ENCODE peak calls at places on chromosomes 6 and 20, in eight cellular contexts. M, P, B, A, F, V, L and G are unnamed samples.

GRCh38 chr6:92468066-92468465 is 951.3 kb downstream of the EPHA7 start:
- DNase-seq in F (no peak), A (no peak), L (no peak), M (no peak), V (no peak), B (no peak), P (no peak), G (no peak)

GRCh38 chr6:27294409-27294808 is 17.7 kb downstream of the POM121L2 start:
- DNase-seq in L (no peak), A (no peak), F (no peak), V (no peak), P (no peak), M (peak), B (no peak), G (no peak)

GRCh38 chr6:66897576-66897975 is 1190.5 kb upstream of the EYS start:
- DNase-seq in B (peak), A (no peak), L (no peak), V (no peak), M (no peak), F (no peak), P (no peak), G (no peak)

GRCh38 chr20:51661609-51662178 is 106.5 kb downstream of the ATP9A start:
- DNase-seq in A (no peak), M (no peak), B (peak), V (no peak), L (peak), P (no peak), F (no peak), G (no peak)

GRCh38 chr6:26170181-26170580 is 83.0 kb downstream of the HFE start:
- DNase-seq in L (no peak), V (no peak), M (no peak), A (no peak), P (no peak), B (no peak), F (no peak), G (no peak)

GRCh38 chr6:75098709-75099108 is 107.1 kb downstream of the COL12A1 start:
- DNase-seq in A (no peak), V (peak), L (peak), M (no peak), B (peak), F (peak), P (no peak), G (peak)

GRCh38 chr6:142946924-142947701 is 2.1 kb upstream of the HIVEP2 start:
- DNase-seq in M (peak), B (peak), A (peak), V (no peak), P (peak), L (peak), F (no peak), G (peak)

GRCh38 chr6:85643530-85644373 is 1.1 kb upstream of the SYNCRIP start:
- DNase-seq in A (peak), V (peak), M (peak), L (peak), F (peak), P (peak), B (peak), G (peak)

GRCh38 chr6:158262755-158263154 is 49.5 kb upstream of the TULP4 start:
- DNase-seq in L (no peak), F (no peak), B (no peak), P (no peak), A (no peak), V (no peak), M (no peak), G (no peak)

GRCh38 chr6:158259845-158260244 is 52.4 kb upstream of the TULP4 start:
- DNase-seq in F (no peak), B (no peak), M (no peak), A (no peak), V (no peak), P (no peak), L (no peak), G (no peak)

GRCh38 chr6:158262082-158262481 is 50.2 kb upstream of the TULP4 start:
- DNase-seq in F (no peak), M (no peak), V (no peak), P (no peak), A (no peak), L (no peak), B (no peak), G (no peak)

GRCh38 chr6:158266131-158266530 is 46.1 kb upstream of the TULP4 start:
- DNase-seq in F (no peak), P (no peak), V (no peak), B (no peak), L (no peak), M (no peak), A (no peak), G (no peak)

DNA sequence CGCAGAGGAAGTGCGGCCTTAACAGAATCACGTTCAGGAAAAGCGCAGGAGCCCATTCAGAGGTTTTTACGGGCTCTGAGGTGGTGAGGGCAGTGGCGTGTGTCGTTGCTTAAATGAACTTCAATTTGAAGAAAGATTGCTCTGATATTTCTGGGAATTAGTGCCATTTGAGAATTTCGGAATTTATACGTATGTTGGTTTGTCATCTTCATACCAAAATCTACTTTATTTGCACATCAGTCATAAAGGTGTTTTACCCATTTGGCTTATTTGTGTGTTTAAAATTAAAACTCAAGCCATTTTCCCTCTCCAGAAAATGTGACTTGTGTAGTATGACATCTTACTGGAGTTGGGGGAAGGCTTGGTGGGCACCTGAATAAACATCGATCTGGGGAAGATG is 48.1 kb upstream of the TULP4 start:
- DNase-seq in L (no peak), M (no peak), B (no peak), F (no peak), V (no peak), A (no peak), P (no peak), G (no peak)
- TF ChIP-seq CTCF in L (no peak), M (no peak), B (no peak), F (no peak), V (no peak), A (no peak), P (no peak), G (no peak)

GRCh38 chr6:125790403-125791150 is at the start of gene NCOA7:
- DNase-seq in A (peak), V (no peak), M (peak), L (peak), F (no peak), B (peak), P (peak), G (peak)
- TF ChIP-seq CTCF in A (no peak), V (no peak), M (no peak), L (no peak), F (no peak), B (no peak), P (no peak), G (no peak)

GRCh38 chr6:14146459-14147096 is 29.0 kb downstream of the CD83 start:
- DNase-seq in P (no peak), F (no peak), L (no peak), A (peak), M (no peak), B (no peak), V (no peak), G (no peak)
- TF ChIP-seq CTCF in P (no peak), F (no peak), L (no peak), A (no peak), M (no peak), B (no peak), V (no peak), G (no peak)

GRCh38 chr6:21587925-21588811 is 5.4 kb upstream of the SOX4 start:
- DNase-seq in F (no peak), P (peak), B (peak), M (peak), A (peak), V (no peak), L (peak), G (peak)

GRCh38 chr6:21586760-21587181 is 6.8 kb upstream of the SOX4 start:
- DNase-seq in P (no peak), A (no peak), V (no peak), L (no peak), B (no peak), F (no peak), M (no peak), G (no peak)

GRCh38 chr6:21588812-21589811 is 4.4 kb upstream of the SOX4 start:
- DNase-seq in L (peak), F (no peak), A (peak), V (peak), M (peak), P (peak), B (peak), G (peak)

GRCh38 chr6:21586300-21586699 is 7.3 kb upstream of the SOX4 start:
- DNase-seq in M (no peak), L (no peak), V (no peak), F (no peak), B (no peak), A (no peak), P (no peak), G (no peak)

DNA sequence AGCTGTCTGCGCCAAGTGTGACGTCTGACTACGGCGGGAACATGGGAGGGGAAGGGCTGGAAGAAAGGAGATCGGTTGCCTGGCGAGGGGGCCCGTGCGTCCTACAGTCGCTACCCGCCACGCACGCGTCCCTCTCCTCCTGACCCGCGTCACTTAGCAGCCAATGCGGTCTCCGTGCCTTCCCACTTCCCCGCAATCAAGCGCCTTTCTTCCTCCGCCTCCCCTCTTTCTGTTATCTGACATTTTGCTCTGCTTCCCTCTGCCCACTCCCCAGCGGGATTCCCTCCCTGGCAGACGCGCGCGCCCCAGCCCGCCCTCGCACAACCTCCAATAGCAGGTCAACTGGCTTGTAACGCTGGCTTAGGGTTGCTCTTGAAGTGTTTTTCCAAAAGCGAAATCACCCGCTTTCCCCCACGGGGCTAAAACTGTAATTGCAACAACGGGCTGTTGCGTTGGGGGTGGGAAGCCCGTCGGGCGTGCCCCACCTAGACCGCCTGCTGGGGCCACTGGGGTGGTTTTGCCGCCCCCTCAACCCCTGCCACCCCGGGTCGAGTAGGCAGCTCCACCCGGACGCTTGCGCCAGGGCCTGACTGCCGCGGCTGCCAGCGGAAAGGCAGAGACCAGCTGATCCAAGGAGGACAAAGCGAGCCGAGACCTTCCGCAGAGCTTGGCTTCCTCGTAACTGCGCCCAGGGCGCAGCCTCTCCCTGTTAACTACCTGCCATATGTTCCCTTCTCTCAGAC is 6.2 kb upstream of the SOX4 start:
- DNase-seq in A (peak), F (no peak), M (peak), L (peak), B (peak), V (no peak), P (peak), G (peak)
- TF ChIP-seq CTCF in A (no peak), F (peak), M (peak), L (no peak), B (peak), V (peak), P (peak), G (no peak)

GRCh38 chr20:25479638-25480037 is 72.2 kb downstream of the GINS1 start:
- DNase-seq in F (no peak), B (no peak), L (no peak), V (no peak), P (no peak), M (no peak), A (no peak), G (no peak)

GRCh38 chr20:25480797-25481196 is 73.3 kb downstream of the GINS1 start:
- DNase-seq in L (no peak), P (no peak), F (no peak), M (no peak), A (no peak), B (no peak), V (no peak), G (no peak)

GRCh38 chr20:25481918-25482253 is 74.4 kb downstream of the GINS1 start:
- DNase-seq in V (no peak), F (no peak), M (no peak), P (no peak), A (no peak), L (no peak), B (no peak), G (no peak)

GRCh38 chr20:25480156-25480555 is 72.7 kb downstream of the GINS1 start:
- DNase-seq in L (no peak), A (no peak), B (no peak), V (no peak), M (no peak), F (no peak), P (no peak), G (no peak)

DNA sequence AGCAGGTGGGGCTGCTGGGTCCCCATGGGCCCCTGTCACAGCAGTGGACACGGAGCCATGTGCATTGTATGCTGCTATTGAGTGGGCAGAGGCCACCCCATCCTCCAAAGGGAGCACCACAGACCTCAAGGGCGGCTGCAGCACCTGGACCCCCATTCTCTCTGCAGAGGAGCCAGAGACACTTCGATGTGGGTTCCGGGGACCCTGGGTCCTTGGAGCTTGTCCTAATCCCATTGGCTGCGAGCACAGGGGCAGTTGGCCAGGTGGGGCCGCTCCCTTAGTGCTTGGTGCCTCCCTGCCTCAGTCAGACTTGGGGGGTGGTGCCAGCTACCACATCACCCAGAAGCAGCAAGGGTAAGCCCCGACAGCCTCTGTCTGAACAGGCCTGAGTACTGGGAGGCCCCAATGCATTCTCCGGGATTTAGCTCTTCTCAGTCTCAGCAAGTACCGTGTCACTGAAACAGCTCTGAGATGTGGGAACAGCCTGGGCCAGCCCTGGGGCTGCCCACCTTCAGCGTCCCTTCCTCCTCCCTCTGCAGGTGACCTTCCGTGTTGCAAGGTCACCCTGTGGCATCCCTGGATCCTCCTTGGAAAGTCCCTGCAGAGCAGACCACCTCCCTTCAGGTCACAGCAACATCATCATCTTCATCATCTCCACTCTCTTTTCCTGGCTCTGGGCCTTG is 73.9 kb downstream of the GINS1 start:
- DNase-seq in B (no peak), A (peak), V (no peak), P (no peak), L (no peak), M (no peak), F (no peak), G (no peak)
- TF ChIP-seq CTCF in B (peak), A (no peak), V (peak), P (no peak), L (no peak), M (no peak), F (no peak), G (no peak)

GRCh38 chr6:52573295-52573694 is 3.6 kb downstream of the TRAM2 start:
- DNase-seq in B (no peak), L (no peak), V (no peak), P (no peak), A (peak), F (no peak), M (no peak), G (no peak)
- TF ChIP-seq CTCF in B (peak), L (no peak), V (no peak), P (no peak), A (no peak), F (peak), M (no peak), G (no peak)

DNA sequence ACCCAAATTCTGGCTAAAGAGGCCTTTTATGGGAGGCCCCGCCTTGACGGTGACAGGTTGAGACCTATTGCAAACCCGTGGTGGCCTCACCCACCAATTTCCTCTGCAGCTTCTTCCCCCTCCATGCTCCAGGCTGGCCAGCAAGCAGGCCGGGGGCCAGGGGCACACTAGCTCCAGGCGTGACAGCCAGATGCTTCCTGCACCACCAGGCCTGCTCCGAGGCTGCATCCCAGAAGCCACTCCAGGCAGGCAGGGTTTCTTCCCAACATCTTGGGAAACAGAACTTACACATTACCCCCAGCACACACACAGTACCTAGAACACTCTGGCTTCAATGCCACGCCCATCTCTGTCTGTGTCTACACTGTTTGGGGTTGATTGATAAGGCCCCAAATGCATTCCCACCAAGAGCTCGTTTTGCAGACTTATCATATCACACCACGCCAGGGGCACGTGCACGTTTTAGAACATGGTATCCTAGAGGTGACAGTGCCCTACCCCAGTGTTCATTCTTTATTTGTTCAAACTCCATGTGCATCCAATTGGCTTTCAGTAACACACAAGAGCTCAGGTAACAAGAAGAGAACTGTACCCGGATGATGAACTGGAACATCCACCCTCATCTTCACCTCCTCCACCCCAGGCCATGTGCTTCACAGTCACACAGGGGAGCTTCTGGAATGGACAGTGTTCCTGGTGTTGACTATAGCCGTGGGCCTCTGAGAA is 221.4 kb upstream of the RREB1 start:
- DNase-seq in M (no peak), P (no peak), B (no peak), V (no peak), A (no peak), L (no peak), F (no peak), G (no peak)
- TF ChIP-seq CTCF in M (no peak), P (no peak), B (no peak), V (no peak), A (no peak), L (no peak), F (no peak), G (no peak)

GRCh38 chr6:128882991-128883571 is at the start of gene LAMA2:
- DNase-seq in V (peak), B (peak), A (peak), F (peak), P (no peak), M (peak), L (no peak), G (peak)
- TF ChIP-seq CTCF in V (peak), B (peak), A (no peak), F (peak), P (no peak), M (no peak), L (no peak), G (no peak)

DNA sequence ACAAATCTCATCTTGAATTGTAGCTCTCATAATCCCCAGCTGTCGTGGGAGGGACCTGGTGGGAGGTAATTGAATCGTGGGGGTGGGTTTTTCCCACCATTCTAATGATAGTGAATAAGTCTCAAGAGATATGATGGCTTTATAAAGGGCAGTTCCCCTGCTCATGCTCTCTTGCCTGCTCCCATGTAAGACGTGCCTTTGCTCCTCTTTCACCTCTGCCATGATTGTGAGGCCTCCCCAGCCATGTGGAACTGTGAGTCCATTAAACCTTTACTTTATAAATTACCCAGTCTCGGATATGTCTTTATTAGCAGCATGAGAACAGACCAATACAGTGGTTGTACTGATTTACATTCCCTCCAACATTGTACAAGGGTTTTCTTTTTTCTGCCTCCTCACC is 69.7 kb downstream of the SUN5 start:
- DNase-seq in B (no peak), V (no peak), P (no peak), L (no peak), A (no peak), M (no peak), F (no peak), G (no peak)
- TF ChIP-seq CTCF in B (no peak), V (no peak), P (no peak), L (no peak), A (no peak), M (no peak), F (no peak), G (no peak)

DNA sequence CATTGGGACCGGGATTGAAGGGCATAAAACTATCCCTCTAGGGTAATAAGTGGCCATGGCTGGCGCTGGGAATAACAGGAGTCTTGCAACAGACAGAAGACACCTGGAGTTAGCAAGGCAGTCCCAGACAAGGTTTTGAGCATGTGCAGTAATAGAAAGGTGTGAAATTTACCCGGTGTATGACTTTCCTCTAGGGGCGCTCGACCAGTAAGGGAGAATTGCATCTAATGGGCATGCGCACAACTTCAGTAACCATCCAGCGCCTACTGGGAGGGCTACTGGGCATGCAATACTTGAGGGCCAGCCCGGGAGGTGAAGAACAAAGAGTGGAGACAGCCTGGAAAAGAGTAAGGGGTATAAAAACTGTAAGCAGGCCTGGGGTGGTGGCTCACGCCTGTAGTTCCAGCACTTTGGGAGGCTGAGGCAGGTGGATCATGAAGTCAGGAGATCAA is 32.7 kb downstream of the SERPINB6 start:
- DNase-seq in L (no peak), M (no peak), V (no peak), P (no peak), A (no peak), B (no peak), F (no peak), G (no peak)
- TF ChIP-seq CTCF in L (no peak), M (no peak), V (peak), P (no peak), A (no peak), B (no peak), F (no peak), G (no peak)